ENCODE peak calls at places on chromosomes 7 and 10, in four cellular contexts. One of them, this sample, is unnamed.

GRCh38 chr7:38051311-38051710 is 126.7 kb upstream of the STARD3NL start:
- DNase-seq in IMR-90: no peak
- DNase-seq in H9: no peak
- DNase-seq in H1: no peak
- DNase-seq in this sample: no peak

GRCh38 chr10:129971381-129972144 is 7.5 kb upstream of the EBF3 start:
- DNase-seq in H1: no peak
- DNase-seq in H9: peak; percentile 64
- DNase-seq in IMR-90: peak; percentile 22
- DNase-seq in this sample: peak; percentile 72

GRCh38 chr7:11748884-11749283 is 83.1 kb downstream of the THSD7A start:
- DNase-seq in H9: no peak
- DNase-seq in H1: no peak
- DNase-seq in IMR-90: no peak
- DNase-seq in this sample: peak; percentile 22

GRCh38 chr10:129654461-129654860 is 187.4 kb downstream of the MGMT start:
- DNase-seq in H9: no peak
- DNase-seq in IMR-90: no peak
- DNase-seq in H1: no peak
- DNase-seq in this sample: no peak

GRCh38 chr7:28626629-28627262 is 214.4 kb downstream of the CREB5 start:
- DNase-seq in H1: peak; percentile 21
- DNase-seq in H9: peak; percentile 56
- DNase-seq in IMR-90: peak; percentile 36
- DNase-seq in this sample: peak; percentile 72

GRCh38 chr10:93757766-93758509 is at the start of gene LGI1:
- DNase-seq in H1: no peak
- DNase-seq in IMR-90: peak; percentile 16
- DNase-seq in H9: no peak
- DNase-seq in this sample: peak; percentile 50

GRCh38 chr7:98205162-98205845 is 5.9 kb upstream of the BHLHA15 start:
- DNase-seq in H9: no peak
- DNase-seq in H1: no peak
- DNase-seq in IMR-90: no peak
- DNase-seq in this sample: no peak

GRCh38 chr10:82161264-82161663 is 286.3 kb downstream of the NRG3 start:
- DNase-seq in H1: no peak
- DNase-seq in IMR-90: no peak
- DNase-seq in H9: no peak
- DNase-seq in this sample: no peak

GRCh38 chr7:128827248-128827958 is 2.8 kb upstream of the FLNC start:
- DNase-seq in H9: peak; percentile 59
- DNase-seq in H1: no peak
- DNase-seq in IMR-90: peak; percentile 83
- DNase-seq in this sample: peak; percentile 91

GRCh38 chr7:80630611-80631010 is 7.8 kb upstream of the CD36 start:
- DNase-seq in H9: no peak
- DNase-seq in IMR-90: peak; percentile 34
- DNase-seq in H1: no peak
- DNase-seq in this sample: no peak

GRCh38 chr7:77382532-77382931 is 33.6 kb downstream of the GSAP start:
- DNase-seq in IMR-90: no peak
- DNase-seq in H9: no peak
- DNase-seq in H1: no peak
- DNase-seq in this sample: no peak

GRCh38 chr10:132665946-132666732 is 119.8 kb downstream of the NKX6-2 start:
- DNase-seq in IMR-90: peak; percentile 97
- DNase-seq in H1: no peak
- DNase-seq in H9: no peak
- DNase-seq in this sample: no peak

GRCh38 chr7:108114117-108114841 is 15.9 kb downstream of the LAMB4 start:
- DNase-seq in H9: peak; percentile 75
- DNase-seq in IMR-90: no peak
- DNase-seq in H1: peak; percentile 33
- DNase-seq in this sample: peak; percentile 81

DNA sequence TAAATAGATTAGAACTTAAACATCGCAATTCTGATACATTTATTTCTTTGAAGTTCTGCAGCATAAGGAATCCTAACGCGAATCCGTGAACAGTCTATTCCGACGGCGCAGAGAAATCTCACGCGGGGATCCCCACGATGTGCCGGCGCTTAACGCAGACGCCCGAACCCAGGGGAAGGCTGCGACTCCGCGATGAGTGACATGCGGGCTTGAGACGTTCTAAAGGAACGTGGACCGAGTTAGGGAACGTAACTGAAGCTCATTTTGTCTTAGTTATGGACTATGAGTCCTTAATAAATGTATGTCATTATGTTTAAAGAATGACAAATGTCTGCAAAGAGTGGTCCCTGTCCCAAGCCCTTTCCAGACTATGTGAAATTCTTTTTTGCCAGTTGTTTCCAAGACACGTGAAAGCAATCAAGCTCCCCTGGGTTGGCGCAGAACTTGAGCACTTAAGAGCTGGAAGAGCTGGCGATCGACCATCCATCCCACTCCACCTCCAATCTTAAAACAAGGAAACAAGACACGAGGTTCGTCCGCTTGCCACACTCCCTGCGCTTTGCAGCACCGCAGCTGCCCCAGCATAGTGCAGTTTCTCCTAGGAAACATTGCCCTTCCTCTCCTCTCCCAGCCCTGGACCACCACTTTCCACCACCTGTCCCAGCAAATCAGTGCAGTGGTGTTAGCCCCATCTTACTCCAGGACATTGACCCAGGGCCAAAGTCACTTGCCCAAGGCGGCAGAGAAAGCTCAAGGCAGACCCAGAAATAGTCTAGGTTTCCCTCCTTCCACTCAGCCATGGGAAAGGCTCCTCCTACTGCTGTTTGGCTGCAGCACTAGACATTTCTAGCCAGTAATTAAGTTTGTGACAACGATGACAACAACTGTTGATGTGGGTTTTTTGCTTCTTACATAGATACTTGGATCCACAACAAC is 1.2 kb upstream of the PARD3 start:
- DNase-seq in IMR-90: peak; percentile 30
- DNase-seq in H1: no peak
- DNase-seq in H9: peak; percentile 34
- DNase-seq in this sample: peak; percentile 57
- H3K56ac ChIP-seq in IMR-90: no peak overlapping the region
- H3K56ac ChIP-seq in H1: no peak overlapping the region
- H3K56ac ChIP-seq in H9: no peak overlapping the region
- H3K56ac ChIP-seq in this sample: peak overlapping the region; percentile 76

GRCh38 chr7:139081584-139081983 is 27.9 kb downstream of the ZC3HAV1 start:
- DNase-seq in H1: no peak
- DNase-seq in H9: no peak
- DNase-seq in IMR-90: no peak
- DNase-seq in this sample: no peak
- H3K56ac ChIP-seq in H1: no peak overlapping the region
- H3K56ac ChIP-seq in H9: no peak overlapping the region
- H3K56ac ChIP-seq in IMR-90: no peak overlapping the region
- H3K56ac ChIP-seq in this sample: no peak overlapping the region

DNA sequence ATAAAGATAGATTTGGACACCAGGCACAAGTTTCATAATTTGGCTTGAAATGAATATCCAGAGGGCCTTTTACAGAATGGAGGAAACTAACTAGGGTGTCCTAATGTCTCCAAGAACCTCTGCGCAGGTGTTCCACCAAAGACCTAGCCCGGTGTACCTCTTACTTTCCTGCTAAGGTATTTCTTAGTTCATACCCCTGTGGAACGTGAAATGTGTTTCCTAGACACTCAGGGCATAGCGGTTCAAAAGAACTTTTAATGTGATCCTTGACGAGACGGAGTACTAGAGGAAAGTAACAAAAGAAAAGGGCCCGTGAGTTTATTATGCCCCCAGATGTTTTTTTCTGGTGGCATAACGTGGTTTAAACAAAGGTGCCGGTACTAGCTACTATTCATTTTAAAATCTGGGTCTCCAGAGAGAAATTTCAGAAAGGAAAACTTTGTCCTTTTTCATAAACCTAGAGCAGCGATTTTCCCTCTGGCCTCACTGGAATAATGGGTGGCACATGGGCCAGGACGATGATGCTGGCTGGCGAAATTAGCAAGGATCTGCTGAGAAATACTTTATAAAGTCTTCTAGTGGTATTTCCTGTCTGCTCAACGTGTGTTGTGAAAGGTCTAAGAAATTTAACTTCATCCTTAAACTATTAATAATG is 1.4 kb downstream of the APBB1IP start:
- DNase-seq in H9: no peak
- DNase-seq in H1: no peak
- DNase-seq in IMR-90: no peak
- DNase-seq in this sample: no peak
- H3K56ac ChIP-seq in H9: no peak overlapping the region
- H3K56ac ChIP-seq in H1: no peak overlapping the region
- H3K56ac ChIP-seq in IMR-90: no peak overlapping the region
- H3K56ac ChIP-seq in this sample: no peak overlapping the region

GRCh38 chr7:16432425-16432731 is 11.0 kb upstream of the CRPPA start:
- DNase-seq in H9: no peak
- DNase-seq in H1: no peak
- DNase-seq in IMR-90: no peak
- DNase-seq in this sample: no peak
- H3K56ac ChIP-seq in H9: no peak overlapping the region
- H3K56ac ChIP-seq in H1: no peak overlapping the region
- H3K56ac ChIP-seq in IMR-90: no peak overlapping the region
- H3K56ac ChIP-seq in this sample: no peak overlapping the region

GRCh38 chr7:148291799-148292198 is 298.8 kb upstream of the C7orf33 start:
- DNase-seq in H1: no peak
- DNase-seq in H9: no peak
- DNase-seq in IMR-90: no peak
- DNase-seq in this sample: no peak
- H3K56ac ChIP-seq in H1: no peak overlapping the region
- H3K56ac ChIP-seq in H9: no peak overlapping the region
- H3K56ac ChIP-seq in IMR-90: no peak overlapping the region
- H3K56ac ChIP-seq in this sample: no peak overlapping the region

DNA sequence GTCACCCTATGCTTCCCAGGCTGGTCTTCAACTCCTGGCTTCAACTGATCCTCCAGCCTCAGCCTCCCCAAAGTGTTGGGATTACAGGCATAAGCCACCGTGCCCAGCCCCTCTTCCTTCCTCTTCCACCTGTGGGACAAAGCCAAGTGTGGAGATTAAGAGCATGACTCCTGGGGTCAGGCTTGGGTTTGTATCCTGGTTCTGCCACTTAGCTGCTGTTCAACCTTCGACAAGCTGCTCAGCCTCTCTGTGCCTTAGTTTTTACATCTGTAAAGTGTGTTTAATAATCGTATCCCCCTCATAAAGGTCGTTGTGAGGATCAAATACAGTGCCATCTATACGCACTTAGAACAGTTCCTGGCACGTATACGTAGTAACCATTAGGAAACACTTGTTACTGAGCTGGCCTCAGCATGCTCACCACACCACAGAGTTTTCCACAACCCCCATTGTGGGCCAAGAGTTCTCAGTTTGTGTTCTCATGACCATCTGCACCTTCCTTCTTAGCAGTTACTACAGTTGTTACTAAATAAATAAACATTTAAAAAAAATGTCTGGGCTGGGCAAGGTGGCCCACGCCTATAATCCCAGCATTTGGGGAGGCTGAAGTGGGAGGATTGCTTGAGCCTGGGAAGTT is 140.5 kb upstream of the BTBD16 start:
- DNase-seq in H1: no peak
- DNase-seq in IMR-90: peak; percentile 41
- DNase-seq in H9: no peak
- DNase-seq in this sample: no peak
- H3K56ac ChIP-seq in H1: no peak overlapping the region
- H3K56ac ChIP-seq in IMR-90: no peak overlapping the region
- H3K56ac ChIP-seq in H9: no peak overlapping the region
- H3K56ac ChIP-seq in this sample: no peak overlapping the region

GRCh38 chr10:100447648-100448047 is 15.2 kb upstream of the WNT8B start:
- DNase-seq in IMR-90: no peak
- DNase-seq in H1: no peak
- DNase-seq in H9: no peak
- DNase-seq in this sample: no peak
- H3K56ac ChIP-seq in IMR-90: no peak overlapping the region
- H3K56ac ChIP-seq in H1: no peak overlapping the region
- H3K56ac ChIP-seq in H9: no peak overlapping the region
- H3K56ac ChIP-seq in this sample: no peak overlapping the region

GRCh38 chr7:112238852-112239610 is 32.5 kb downstream of the ZNF277 start:
- DNase-seq in H1: no peak
- DNase-seq in H9: no peak
- DNase-seq in IMR-90: peak; percentile 41
- DNase-seq in this sample: peak; percentile 35

GRCh38 chr7:112234147-112234546 is 27.7 kb downstream of the ZNF277 start:
- DNase-seq in IMR-90: no peak
- DNase-seq in H1: no peak
- DNase-seq in H9: no peak
- DNase-seq in this sample: no peak

GRCh38 chr7:112238330-112238729 is 31.8 kb downstream of the ZNF277 start:
- DNase-seq in H9: no peak
- DNase-seq in IMR-90: no peak
- DNase-seq in H1: no peak
- DNase-seq in this sample: no peak

GRCh38 chr7:112233048-112233697 is 26.7 kb downstream of the ZNF277 start:
- DNase-seq in H1: no peak
- DNase-seq in H9: no peak
- DNase-seq in IMR-90: no peak
- DNase-seq in this sample: no peak

GRCh38 chr7:112236597-112236996 is 30.1 kb downstream of the ZNF277 start:
- DNase-seq in IMR-90: no peak
- DNase-seq in H1: no peak
- DNase-seq in H9: no peak
- DNase-seq in this sample: no peak
- H3K56ac ChIP-seq in IMR-90: no peak overlapping the region
- H3K56ac ChIP-seq in H1: no peak overlapping the region
- H3K56ac ChIP-seq in H9: no peak overlapping the region
- H3K56ac ChIP-seq in this sample: no peak overlapping the region

GRCh38 chr10:48884337-48885045 is 55.1 kb downstream of the LRRC18 start:
- DNase-seq in H1: no peak
- DNase-seq in H9: no peak
- DNase-seq in IMR-90: no peak
- DNase-seq in this sample: no peak

GRCh38 chr10:48882881-48883280 is 56.8 kb downstream of the LRRC18 start:
- DNase-seq in H9: no peak
- DNase-seq in H1: no peak
- DNase-seq in IMR-90: no peak
- DNase-seq in this sample: no peak

GRCh38 chr10:48890904-48891839 is 48.5 kb downstream of the LRRC18 start:
- DNase-seq in H1: no peak
- DNase-seq in H9: no peak
- DNase-seq in IMR-90: no peak
- DNase-seq in this sample: no peak

GRCh38 chr10:48885376-48885775 is 54.3 kb downstream of the LRRC18 start:
- DNase-seq in IMR-90: no peak
- DNase-seq in H9: no peak
- DNase-seq in H1: no peak
- DNase-seq in this sample: peak; percentile 39

GRCh38 chr10:48887982-48888381 is 51.7 kb downstream of the LRRC18 start:
- DNase-seq in H1: no peak
- DNase-seq in H9: no peak
- DNase-seq in IMR-90: no peak
- DNase-seq in this sample: no peak
- H3K56ac ChIP-seq in H1: no peak overlapping the region
- H3K56ac ChIP-seq in H9: no peak overlapping the region
- H3K56ac ChIP-seq in IMR-90: no peak overlapping the region
- H3K56ac ChIP-seq in this sample: no peak overlapping the region

GRCh38 chr10:5720182-5720581 is 35.5 kb downstream of the TASOR2 start:
- DNase-seq in IMR-90: no peak
- DNase-seq in H9: no peak
- DNase-seq in H1: no peak
- DNase-seq in this sample: no peak
- H3K56ac ChIP-seq in IMR-90: no peak overlapping the region
- H3K56ac ChIP-seq in H9: no peak overlapping the region
- H3K56ac ChIP-seq in H1: no peak overlapping the region
- H3K56ac ChIP-seq in this sample: no peak overlapping the region